ENCODE peak calls at places on chromosomes 1 and 21, in five cellular contexts. I is IMR-90, Z is A549, W is K562, C is GM12878. L is an unnamed sample.

GRCh38 chr1:58895082-58895481 is 111.2 kb upstream of the JUN start:
- DNase-seq in C (no peak), Z (no peak), W (no peak), I (no peak), L (no peak)

GRCh38 chr1:61627365-61627764 is 97.6 kb downstream of the TM2D1 start:
- DNase-seq in W (no peak), I (no peak), C (no peak), Z (no peak), L (no peak)

GRCh38 chr1:58879464-58879863 is 95.6 kb upstream of the JUN start:
- DNase-seq in C (no peak), I (peak), Z (no peak), W (no peak), L (no peak)

GRCh38 chr1:89363638-89364536 is at the start of gene GBP6:
- DNase-seq in I (no peak), Z (no peak), W (no peak), C (no peak), L (peak)

GRCh38 chr21:37787456-37787855 is 128.8 kb downstream of the KCNJ6 start:
- DNase-seq in Z (peak), C (no peak), I (peak), W (no peak), L (no peak)

GRCh38 chr21:41429305-41429704 is 3.3 kb downstream of the MX1 start:
- DNase-seq in W (no peak), C (no peak), I (no peak), Z (no peak), L (no peak)

GRCh38 chr1:39196244-39197215 is 8.0 kb upstream of the MACF1 start:
- DNase-seq in Z (no peak), W (peak), C (no peak), I (peak), L (peak)

GRCh38 chr1:11653101-11653601 is 1.1 kb downstream of the FBXO2 start:
- DNase-seq in Z (no peak), C (no peak), I (peak), W (peak), L (no peak)

GRCh38 chr1:72280714-72281113 is 1.6 kb downstream of the NEGR1 start:
- DNase-seq in I (no peak), Z (no peak), W (no peak), C (no peak), L (no peak)

GRCh38 chr1:201146626-201147390 is 7.5 kb downstream of the TMEM9 start:
- DNase-seq in W (no peak), Z (no peak), C (no peak), I (no peak), L (no peak)

GRCh38 chr1:212666116-212666775 is 33.4 kb downstream of the BATF3 start:
- DNase-seq in W (no peak), I (no peak), C (no peak), Z (no peak), L (no peak)

GRCh38 chr1:19220991-19221390 is 10.9 kb upstream of the UBR4 start:
- DNase-seq in C (no peak), Z (no peak), W (no peak), I (peak), L (no peak)

GRCh38 chr21:14863745-14864210 is 201.0 kb downstream of the NRIP1 start:
- DNase-seq in Z (no peak), W (peak), I (peak), C (no peak), L (no peak)

GRCh38 chr1:53619088-53619810 is 119.7 kb downstream of the GLIS1 start:
- DNase-seq in Z (no peak), I (no peak), C (no peak), W (no peak), L (no peak)

GRCh38 chr1:184900507-184900906 is 73.8 kb downstream of the NIBAN1 start:
- DNase-seq in Z (no peak), W (no peak), I (no peak), C (no peak), L (no peak)

GRCh38 chr1:13585599-13585965 is 1.9 kb downstream of the PDPN start:
- DNase-seq in I (no peak), C (no peak), Z (no peak), W (no peak), L (no peak)

GRCh38 chr1:7898962-7899361 is 41.7 kb downstream of the TNFRSF9 start:
- DNase-seq in I (no peak), Z (no peak), C (no peak), W (no peak), L (no peak)

GRCh38 chr1:59057801-59058200 is 239.1 kb upstream of the FGGY start:
- DNase-seq in Z (no peak), C (no peak), W (no peak), I (no peak), L (no peak)

GRCh38 chr21:39406065-39406464 is 39.5 kb downstream of the LCA5L start:
- DNase-seq in W (no peak), I (no peak), Z (no peak), C (no peak), L (no peak)

DNA sequence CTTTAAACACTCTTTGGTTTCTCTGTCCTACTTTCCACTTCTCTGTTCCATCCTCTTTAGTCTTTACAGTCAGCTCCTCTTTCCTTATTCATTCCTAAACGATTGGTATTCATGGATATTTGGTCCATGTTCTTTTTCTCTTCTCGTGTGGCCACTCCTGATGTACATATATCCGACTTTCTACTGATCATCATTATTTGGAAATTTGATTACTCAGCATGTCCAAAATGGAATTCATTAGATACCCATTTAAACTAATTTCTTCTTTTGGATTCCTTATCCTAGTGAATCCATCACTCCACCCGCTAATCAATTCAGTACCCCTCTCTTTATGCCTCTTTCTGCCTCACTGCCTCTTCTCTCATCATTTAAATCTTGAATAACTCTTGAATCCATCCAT is 43.8 kb upstream of the TNFSF18 start:
- DNase-seq in C (no peak), Z (no peak), W (no peak), I (no peak), L (no peak)
- TF ChIP-seq RCOR1 in C (no peak), Z (no peak), W (no peak), I (no peak), L (no peak)

DNA sequence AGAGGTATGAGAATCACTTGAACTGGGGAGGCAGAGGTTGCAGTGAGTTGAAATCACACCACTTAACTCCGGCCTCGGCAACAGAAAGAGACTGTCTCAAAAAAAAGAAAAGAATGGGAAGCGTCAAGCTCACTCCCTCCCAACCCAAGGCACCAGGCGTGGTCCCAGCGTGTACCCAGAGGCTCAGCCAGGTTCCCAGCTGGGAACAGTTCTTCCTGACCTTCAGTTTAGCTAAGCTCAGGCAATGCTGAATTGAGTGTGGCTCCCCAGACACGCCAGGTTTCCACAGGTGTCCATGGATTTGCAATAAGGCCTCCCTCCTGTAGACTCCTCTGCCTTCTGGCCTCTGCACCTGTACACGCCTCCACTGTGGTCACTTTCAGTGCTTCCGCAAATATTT is 140.7 kb upstream of the TMEM51 start:
- DNase-seq in I (no peak), W (no peak), Z (no peak), C (no peak), L (no peak)
- TF ChIP-seq RCOR1 in I (no peak), W (no peak), Z (no peak), C (no peak), L (no peak)

DNA sequence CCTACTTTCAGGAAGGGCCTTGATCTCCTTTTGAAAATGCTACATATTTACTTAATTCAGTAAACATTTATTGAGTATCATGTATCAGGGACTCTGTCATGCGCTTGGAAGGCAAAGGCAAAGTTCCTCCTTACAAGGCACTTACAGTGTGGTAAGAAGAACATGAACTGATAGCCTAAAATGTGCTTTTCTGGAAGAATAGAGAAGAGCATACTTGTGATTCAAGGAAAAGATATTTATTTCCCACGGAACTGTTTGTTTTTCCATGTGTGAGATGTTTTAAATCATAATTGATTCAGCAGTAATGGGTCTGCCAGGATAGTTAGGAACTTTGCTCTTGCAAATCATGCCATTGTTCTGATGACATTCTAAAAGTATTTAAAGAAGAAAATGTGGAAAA is 110.1 kb upstream of the ZNHIT6 start:
- DNase-seq in C (no peak), Z (no peak), W (no peak), I (peak), L (no peak)
- TF ChIP-seq RCOR1 in C (no peak), Z (no peak), W (no peak), I (no peak), L (no peak)

DNA sequence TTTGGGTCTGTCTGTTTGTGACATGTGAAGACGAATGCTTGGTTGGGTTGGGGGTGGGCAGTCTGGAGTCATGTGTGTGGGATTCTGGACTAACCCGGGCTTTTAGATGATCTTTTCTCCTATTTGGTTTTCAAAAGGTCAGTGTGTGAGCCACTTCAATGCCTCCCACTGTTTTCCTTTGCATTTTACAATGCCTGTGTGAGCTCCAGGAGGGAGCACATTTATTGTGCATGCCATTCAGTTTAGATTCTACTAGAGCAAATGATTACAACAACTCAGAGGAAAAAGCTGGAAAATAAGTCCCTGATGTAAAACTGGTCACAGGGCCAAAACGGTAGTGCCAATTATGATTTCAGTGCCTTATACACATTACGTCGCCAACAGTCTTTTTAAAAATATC is 90.9 kb downstream of the LYPLAL1 start:
- DNase-seq in I (no peak), C (no peak), Z (no peak), W (no peak), L (no peak)
- TF ChIP-seq RCOR1 in I (no peak), C (no peak), Z (no peak), W (no peak), L (no peak)

GRCh38 chr1:208161656-208162375 is 82.4 kb downstream of the PLXNA2 start:
- DNase-seq in C (no peak), I (peak), Z (no peak), W (peak), L (peak)
- TF ChIP-seq RCOR1 in C (no peak), I (no peak), Z (no peak), W (no peak), L (peak)

GRCh38 chr1:115262886-115263285 is 75.2 kb downstream of the NGF start:
- DNase-seq in I (peak), Z (no peak), C (no peak), W (no peak), L (no peak)

GRCh38 chr1:115261511-115261910 is 76.5 kb downstream of the NGF start:
- DNase-seq in C (no peak), Z (no peak), I (no peak), W (no peak), L (no peak)

DNA sequence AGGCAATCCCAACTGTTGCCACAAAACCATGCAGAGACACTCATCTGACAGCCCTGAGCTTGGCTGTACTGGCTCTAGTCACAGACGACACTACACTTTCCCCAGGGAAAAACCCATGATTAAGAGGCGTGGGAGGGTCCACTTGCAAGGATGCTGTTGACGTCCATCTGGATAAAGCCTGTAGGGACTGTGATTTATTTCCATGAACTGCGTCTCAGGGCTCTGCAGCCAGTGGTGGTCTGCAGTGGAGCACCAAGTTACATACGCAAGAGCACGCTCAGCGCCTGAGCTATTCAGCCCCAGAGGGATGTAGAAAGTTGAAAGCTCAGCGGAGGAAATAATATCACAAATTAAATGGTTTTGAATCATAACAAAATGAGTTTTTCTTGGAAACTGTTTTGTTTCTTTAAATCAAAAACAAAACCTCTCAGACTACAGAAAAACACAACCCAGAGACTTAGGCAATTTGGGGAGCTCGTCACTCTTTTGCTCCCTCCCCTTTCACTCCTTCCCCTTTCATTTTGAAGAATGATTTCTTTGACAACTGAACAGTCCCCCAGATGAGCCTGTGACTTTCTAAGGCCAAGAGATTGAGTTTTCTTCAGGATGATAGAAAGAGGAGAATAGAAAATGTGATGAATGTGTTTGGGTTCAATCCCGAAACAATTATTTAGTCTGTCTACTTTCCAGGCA is 71.2 kb downstream of the NGF start:
- DNase-seq in Z (no peak), W (no peak), C (no peak), I (peak), L (no peak)
- TF ChIP-seq RCOR1 in Z (no peak), W (no peak), C (no peak), I (no peak), L (no peak)